ENCODE peak calls at places on chromosome 14, in eight cellular contexts. I is tibial artery, N is neural progenitor cell, L is left ventricle myocardium inferior, F is mammary epithelial cell, W is cardiac muscle cell, A is progenitor cell of endocrine pancreas, Y is H9. R is an unnamed sample.

GRCh38 chr14:23513005-23513412 is 38.6 kb downstream of the ZFHX2 start:
- DNase-seq in W (no peak), L (no peak), A (no peak), N (no peak), I (no peak), Y (no peak), F (no peak), R (no peak)

GRCh38 chr14:101709533-101709881 is 52.0 kb upstream of the PPP2R5C start:
- DNase-seq in W (no peak), N (no peak), A (no peak), L (no peak), I (no peak), F (no peak), Y (no peak), R (no peak)

GRCh38 chr14:22802860-22803562 is 12.2 kb downstream of the SLC7A7 start:
- DNase-seq in Y (no peak), W (no peak), I (no peak), F (no peak), A (no peak), N (no peak), L (no peak), R (no peak)

GRCh38 chr14:61609143-61609851 is 86.0 kb upstream of the HIF1A start:
- DNase-seq in F (peak; percentile 50), Y (peak; percentile 76), W (peak; percentile 70), A (no peak), I (no peak), N (peak; percentile 79), L (no peak), R (no peak)

GRCh38 chr14:75981426-75981825 is 369 bp downstream of the TGFB3 start:
- DNase-seq in F (no peak), L (no peak), A (no peak), I (no peak), Y (peak; percentile 58), N (peak; percentile 55), W (no peak), R (no peak)

GRCh38 chr14:72909163-72909562 is 15.3 kb upstream of the DPF3 start:
- DNase-seq in F (peak; percentile 43), L (no peak), Y (no peak), W (peak; percentile 14), N (no peak), I (no peak), A (no peak), R (peak; percentile 82)

GRCh38 chr14:51607677-51608076 is 44.0 kb upstream of the FRMD6 start:
- DNase-seq in I (no peak), Y (no peak), A (no peak), W (no peak), F (no peak), N (no peak), L (no peak), R (no peak)

GRCh38 chr14:82309199-82309598 is 775.5 kb upstream of the SEL1L start:
- DNase-seq in I (no peak), A (no peak), F (no peak), N (no peak), W (no peak), Y (no peak), L (no peak), R (no peak)

GRCh38 chr14:49982082-49982481 is 89.2 kb downstream of the ARF6 start:
- DNase-seq in L (no peak), F (no peak), A (no peak), W (peak; percentile 39), I (no peak), Y (no peak), N (no peak), R (no peak)

GRCh38 chr14:72054929-72055328 is 122.7 kb downstream of the RGS6 start:
- DNase-seq in Y (no peak), A (no peak), L (no peak), F (no peak), W (no peak), N (no peak), I (no peak), R (no peak)

GRCh38 chr14:22471545-22472121 is 117.4 kb downstream of the DAD1 start:
- DNase-seq in I (no peak), N (peak; percentile 69), Y (peak; percentile 66), W (peak; percentile 80), A (no peak), L (peak; percentile 38), F (peak; percentile 49), R (peak; percentile 28)

GRCh38 chr14:30330452-30330851 is 228.5 kb upstream of the G2E3 start:
- DNase-seq in I (no peak), N (no peak), W (peak; percentile 14), Y (no peak), L (no peak), A (no peak), F (peak; percentile 5), R (peak; percentile 9)

GRCh38 chr14:35331605-35332516 is 39.7 kb downstream of the PSMA6 start:
- DNase-seq in N (no peak), F (peak; percentile 97), A (no peak), Y (no peak), W (peak; percentile 32), I (no peak), L (no peak), R (peak; percentile 98)

GRCh38 chr14:21069388-21070082 is 569 bp upstream of the ARHGEF40 start:
- DNase-seq in W (peak; percentile 71), I (no peak), F (no peak), Y (peak; percentile 79), A (no peak), L (peak; percentile 61), N (peak; percentile 84), R (no peak)

GRCh38 chr14:21068521-21069387 is 1.4 kb upstream of the ARHGEF40 start:
- DNase-seq in Y (peak; percentile 63), F (no peak), L (peak; percentile 47), I (peak; percentile 77), N (peak; percentile 84), A (peak; percentile 51), W (peak; percentile 63), R (peak; percentile 35)

GRCh38 chr14:21063479-21063878 is 5.9 kb downstream of the RNASE8 start:
- DNase-seq in N (peak; percentile 39), Y (no peak), A (no peak), L (no peak), F (no peak), I (no peak), W (peak; percentile 93), R (no peak)

GRCh38 chr14:21070083-21070609 is at the start of gene ARHGEF40:
- DNase-seq in W (peak; percentile 66), N (peak; percentile 84), I (peak; percentile 85), F (no peak), L (peak; percentile 79), A (peak; percentile 36), Y (peak; percentile 50), R (no peak)

DNA sequence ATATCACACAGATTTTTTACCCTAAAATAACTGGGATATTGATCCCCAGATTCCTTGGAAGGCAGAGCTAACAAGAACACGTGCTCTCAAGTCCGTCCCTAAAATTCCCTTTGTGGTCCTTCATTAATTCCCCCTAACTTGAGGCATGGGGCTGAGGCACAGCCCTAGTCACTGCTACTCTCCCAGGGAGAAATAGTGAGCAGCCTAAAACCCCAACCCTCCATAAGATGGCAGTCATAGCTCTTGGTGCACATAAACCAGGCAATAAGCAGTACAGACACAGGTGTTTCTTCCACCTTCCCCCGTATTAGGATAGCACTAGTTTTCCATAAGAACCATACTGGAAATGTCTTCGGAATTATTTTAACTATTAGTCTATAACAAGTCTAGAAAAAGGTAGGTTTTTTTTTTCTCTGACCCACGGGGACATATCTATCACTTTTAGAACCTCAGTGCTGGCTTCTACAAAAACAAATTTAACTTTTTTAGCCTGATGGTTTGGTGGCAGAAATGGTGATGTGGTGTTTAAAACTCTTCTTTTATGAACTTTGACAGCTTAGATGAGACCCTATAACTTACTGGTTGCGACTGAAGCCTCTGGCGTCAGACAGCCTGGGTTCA is 3.1 kb upstream of the ARHGEF40 start:
- DNase-seq in N (no peak), A (no peak), W (no peak), L (no peak), Y (no peak), F (peak; percentile 28), I (no peak), R (peak; percentile 33)
- TF ChIP-seq CTCF in N (peak; percentile 38), A (no peak), W (peak; percentile 27), L (no peak), Y (peak; percentile 43), F (peak; percentile 64), I (no peak), R (peak; percentile 38)

DNA sequence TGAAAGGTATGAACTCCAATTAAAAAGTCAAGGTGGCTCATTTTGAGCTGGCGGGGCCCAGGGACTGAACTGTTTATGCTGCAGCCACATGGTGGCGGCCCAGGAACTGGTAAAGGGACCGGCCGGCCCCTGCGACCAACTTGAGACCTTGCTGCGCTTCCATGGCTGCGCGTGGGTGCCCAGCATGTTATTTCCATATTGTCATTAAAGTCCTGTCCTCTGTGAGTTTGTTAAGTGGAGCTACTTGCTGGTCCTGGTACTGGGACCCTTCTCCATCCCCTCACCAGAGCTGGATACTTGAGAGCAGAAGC is 62.3 kb downstream of the BEGAIN start:
- DNase-seq in A (peak; percentile 20), L (no peak), I (peak; percentile 60), F (no peak), N (peak; percentile 81), Y (peak; percentile 57), W (no peak), R (no peak)
- TF ChIP-seq CTCF in A (peak; percentile 62), L (no peak), I (no peak), F (no peak), N (peak; percentile 79), Y (peak; percentile 82), W (no peak), R (no peak)

DNA sequence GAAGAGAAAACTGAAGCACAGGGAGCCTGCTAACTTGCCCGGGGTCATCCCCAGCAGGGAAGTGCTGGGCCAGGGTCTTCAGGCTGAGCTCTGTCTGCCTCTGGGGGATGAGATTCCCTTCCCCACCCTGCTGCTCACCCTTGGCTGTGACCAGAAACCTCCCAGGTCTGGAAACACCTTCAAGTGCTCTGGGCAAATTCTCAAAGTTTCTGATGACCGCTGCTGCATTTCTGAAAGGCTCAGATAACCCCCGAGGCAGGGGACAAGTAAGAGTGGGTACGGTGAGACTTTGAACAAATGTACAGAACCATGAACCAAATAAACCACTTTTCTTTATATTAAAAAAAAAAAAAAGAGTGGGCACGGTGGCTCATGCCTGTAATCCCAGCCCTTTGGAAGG is 41.3 kb downstream of the LTBP2 start:
- DNase-seq in Y (no peak), N (no peak), F (peak; percentile 25), I (no peak), A (no peak), W (no peak), L (no peak), R (no peak)
- TF ChIP-seq CTCF in Y (no peak), N (no peak), F (no peak), I (no peak), A (no peak), W (no peak), L (no peak), R (no peak)

DNA sequence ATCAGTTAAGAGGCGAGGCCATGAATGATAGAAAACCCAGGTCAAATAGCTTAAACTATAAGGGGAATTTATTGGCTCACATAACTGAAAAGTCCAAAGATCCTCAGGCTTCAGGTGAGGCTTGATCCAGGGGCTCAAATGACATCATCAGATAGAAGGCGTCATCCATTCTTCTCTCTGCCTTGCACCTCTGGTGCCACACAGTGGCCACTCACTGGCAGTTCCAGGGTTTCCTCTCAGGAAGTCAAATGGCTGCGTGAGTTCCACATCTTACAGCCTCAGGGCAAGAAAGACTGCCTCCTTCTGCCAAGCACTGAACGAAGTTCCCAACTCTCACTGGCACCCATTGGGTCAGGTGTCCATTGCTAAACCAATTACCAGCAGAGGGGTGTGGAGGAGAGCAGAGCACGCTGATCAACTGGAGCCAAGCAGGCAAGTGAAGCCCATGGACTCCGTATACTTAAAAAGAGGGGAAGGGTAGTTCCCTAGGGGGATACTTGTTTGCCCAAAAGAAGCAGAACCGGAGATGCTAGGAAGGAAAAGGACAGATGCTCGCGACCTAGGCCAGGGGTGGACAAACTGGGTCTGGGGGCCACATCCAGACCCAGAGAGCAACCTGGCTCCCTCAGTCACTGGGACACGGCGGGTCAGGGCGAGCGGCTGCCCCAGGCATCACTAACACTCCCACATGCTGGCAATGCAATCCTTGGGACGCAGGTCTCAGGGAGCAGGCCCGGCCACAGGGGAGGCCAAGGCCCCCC is 69.3 kb downstream of the SERPINA3 start:
- DNase-seq in W (peak; percentile 67), Y (peak; percentile 79), I (peak; percentile 51), A (no peak), N (peak; percentile 67), F (peak; percentile 64), L (no peak), R (peak; percentile 46)
- TF ChIP-seq CTCF in W (peak; percentile 74), Y (peak; percentile 70), I (no peak), A (peak; percentile 46), N (peak; percentile 59), F (peak; percentile 79), L (peak; percentile 32), R (peak; percentile 59)

R was measured in bronchial epithelial cell.